ENCODE peak calls at places on chromosomes 1 and 21, in ten cellular contexts. One of them, this sample, is unnamed.

GRCh38 chr1:180228648-180229482 is 1.2 kb upstream of the LHX4 start:
- DNase-seq in activated CD8-positive, alpha-beta memory T cell treated with anti-CD3 and anti-CD28 coated beads, Interleukin-2, amount 50 U/mL, for 48 hours: no peak
- DNase-seq in HFFc6: no peak
- DNase-seq in ureter: no peak
- DNase-seq in SHP77: peak; percentile 46
- DNase-seq in brain pericyte: no peak
- DNase-seq in fibroblast of lung: no peak
- DNase-seq in activated CD4-positive, CD25-positive, alpha-beta regulatory T cell treated with anti-CD3 and anti-CD28 coated beads, Interleukin-2, amount 50 U/mL, for 16 hours: no peak
- DNase-seq in aorta: no peak
- DNase-seq in activated CD4-positive, alpha-beta T cell treated with anti-CD3 and anti-CD28 coated beads for 48 hours: peak; percentile 36
- DNase-seq in this sample: no peak

GRCh38 chr21:35244514-35244913 is 195.4 kb upstream of the RUNX1 start:
- DNase-seq in ureter: no peak
- DNase-seq in activated CD4-positive, CD25-positive, alpha-beta regulatory T cell treated with anti-CD3 and anti-CD28 coated beads, Interleukin-2, amount 50 U/mL, for 16 hours: no peak
- DNase-seq in aorta: no peak
- DNase-seq in HFFc6: no peak
- DNase-seq in SHP77: no peak
- DNase-seq in activated CD4-positive, alpha-beta T cell treated with anti-CD3 and anti-CD28 coated beads for 48 hours: no peak
- DNase-seq in activated CD8-positive, alpha-beta memory T cell treated with anti-CD3 and anti-CD28 coated beads, Interleukin-2, amount 50 U/mL, for 48 hours: no peak
- DNase-seq in brain pericyte: no peak
- DNase-seq in fibroblast of lung: peak; percentile 14
- DNase-seq in this sample: no peak

GRCh38 chr1:92883297-92883696 is 51.5 kb downstream of the RPL5 start:
- DNase-seq in brain pericyte: no peak
- DNase-seq in HFFc6: no peak
- DNase-seq in activated CD4-positive, CD25-positive, alpha-beta regulatory T cell treated with anti-CD3 and anti-CD28 coated beads, Interleukin-2, amount 50 U/mL, for 16 hours: no peak
- DNase-seq in aorta: no peak
- DNase-seq in fibroblast of lung: no peak
- DNase-seq in ureter: no peak
- DNase-seq in activated CD8-positive, alpha-beta memory T cell treated with anti-CD3 and anti-CD28 coated beads, Interleukin-2, amount 50 U/mL, for 48 hours: no peak
- DNase-seq in SHP77: no peak
- DNase-seq in activated CD4-positive, alpha-beta T cell treated with anti-CD3 and anti-CD28 coated beads for 48 hours: no peak
- DNase-seq in this sample: no peak

GRCh38 chr1:2845874-2846273 is 44.4 kb upstream of the TTC34 start:
- DNase-seq in SHP77: no peak
- DNase-seq in ureter: no peak
- DNase-seq in activated CD8-positive, alpha-beta memory T cell treated with anti-CD3 and anti-CD28 coated beads, Interleukin-2, amount 50 U/mL, for 48 hours: no peak
- DNase-seq in activated CD4-positive, CD25-positive, alpha-beta regulatory T cell treated with anti-CD3 and anti-CD28 coated beads, Interleukin-2, amount 50 U/mL, for 16 hours: no peak
- DNase-seq in aorta: peak; percentile 69
- DNase-seq in brain pericyte: no peak
- DNase-seq in HFFc6: no peak
- DNase-seq in fibroblast of lung: no peak
- DNase-seq in activated CD4-positive, alpha-beta T cell treated with anti-CD3 and anti-CD28 coated beads for 48 hours: no peak
- DNase-seq in this sample: no peak

GRCh38 chr1:231993968-231994455 is 367.4 kb downstream of the DISC1 start:
- DNase-seq in fibroblast of lung: no peak
- DNase-seq in brain pericyte: no peak
- DNase-seq in activated CD8-positive, alpha-beta memory T cell treated with anti-CD3 and anti-CD28 coated beads, Interleukin-2, amount 50 U/mL, for 48 hours: no peak
- DNase-seq in aorta: no peak
- DNase-seq in activated CD4-positive, alpha-beta T cell treated with anti-CD3 and anti-CD28 coated beads for 48 hours: no peak
- DNase-seq in HFFc6: no peak
- DNase-seq in ureter: no peak
- DNase-seq in activated CD4-positive, CD25-positive, alpha-beta regulatory T cell treated with anti-CD3 and anti-CD28 coated beads, Interleukin-2, amount 50 U/mL, for 16 hours: no peak
- DNase-seq in SHP77: no peak
- DNase-seq in this sample: no peak

GRCh38 chr1:27332536-27333281 is 9.1 kb upstream of the SYTL1 start:
- DNase-seq in SHP77: no peak
- DNase-seq in activated CD4-positive, alpha-beta T cell treated with anti-CD3 and anti-CD28 coated beads for 48 hours: peak; percentile 66
- DNase-seq in fibroblast of lung: no peak
- DNase-seq in HFFc6: no peak
- DNase-seq in ureter: no peak
- DNase-seq in brain pericyte: no peak
- DNase-seq in aorta: no peak
- DNase-seq in activated CD8-positive, alpha-beta memory T cell treated with anti-CD3 and anti-CD28 coated beads, Interleukin-2, amount 50 U/mL, for 48 hours: peak; percentile 82
- DNase-seq in activated CD4-positive, CD25-positive, alpha-beta regulatory T cell treated with anti-CD3 and anti-CD28 coated beads, Interleukin-2, amount 50 U/mL, for 16 hours: no peak
- DNase-seq in this sample: peak; percentile 72

GRCh38 chr1:244450597-244451538 is 841 bp downstream of the ADSS2 start:
- DNase-seq in brain pericyte: no peak
- DNase-seq in HFFc6: peak; percentile 70
- DNase-seq in ureter: peak; percentile 67
- DNase-seq in activated CD4-positive, CD25-positive, alpha-beta regulatory T cell treated with anti-CD3 and anti-CD28 coated beads, Interleukin-2, amount 50 U/mL, for 16 hours: peak; percentile 23
- DNase-seq in activated CD8-positive, alpha-beta memory T cell treated with anti-CD3 and anti-CD28 coated beads, Interleukin-2, amount 50 U/mL, for 48 hours: peak; percentile 81
- DNase-seq in fibroblast of lung: peak; percentile 77
- DNase-seq in SHP77: no peak
- DNase-seq in activated CD4-positive, alpha-beta T cell treated with anti-CD3 and anti-CD28 coated beads for 48 hours: peak; percentile 65
- DNase-seq in aorta: peak; percentile 68
- DNase-seq in this sample: peak; percentile 71

GRCh38 chr1:198774418-198774817 is 135.6 kb downstream of the PTPRC start:
- DNase-seq in activated CD4-positive, CD25-positive, alpha-beta regulatory T cell treated with anti-CD3 and anti-CD28 coated beads, Interleukin-2, amount 50 U/mL, for 16 hours: no peak
- DNase-seq in brain pericyte: no peak
- DNase-seq in HFFc6: no peak
- DNase-seq in SHP77: no peak
- DNase-seq in activated CD4-positive, alpha-beta T cell treated with anti-CD3 and anti-CD28 coated beads for 48 hours: no peak
- DNase-seq in fibroblast of lung: no peak
- DNase-seq in ureter: no peak
- DNase-seq in activated CD8-positive, alpha-beta memory T cell treated with anti-CD3 and anti-CD28 coated beads, Interleukin-2, amount 50 U/mL, for 48 hours: no peak
- DNase-seq in aorta: no peak
- DNase-seq in this sample: no peak

GRCh38 chr21:25911730-25912401 is 177.1 kb downstream of the GABPA start:
- DNase-seq in HFFc6: no peak
- DNase-seq in fibroblast of lung: peak; percentile 68
- DNase-seq in ureter: no peak
- DNase-seq in activated CD4-positive, CD25-positive, alpha-beta regulatory T cell treated with anti-CD3 and anti-CD28 coated beads, Interleukin-2, amount 50 U/mL, for 16 hours: no peak
- DNase-seq in SHP77: peak; percentile 28
- DNase-seq in aorta: no peak
- DNase-seq in activated CD8-positive, alpha-beta memory T cell treated with anti-CD3 and anti-CD28 coated beads, Interleukin-2, amount 50 U/mL, for 48 hours: no peak
- DNase-seq in brain pericyte: no peak
- DNase-seq in activated CD4-positive, alpha-beta T cell treated with anti-CD3 and anti-CD28 coated beads for 48 hours: no peak
- DNase-seq in this sample: no peak

GRCh38 chr1:193355179-193355578 is 168.8 kb upstream of the B3GALT2 start:
- DNase-seq in fibroblast of lung: no peak
- DNase-seq in activated CD4-positive, alpha-beta T cell treated with anti-CD3 and anti-CD28 coated beads for 48 hours: no peak
- DNase-seq in SHP77: peak; percentile 3
- DNase-seq in activated CD4-positive, CD25-positive, alpha-beta regulatory T cell treated with anti-CD3 and anti-CD28 coated beads, Interleukin-2, amount 50 U/mL, for 16 hours: no peak
- DNase-seq in HFFc6: peak; percentile 12
- DNase-seq in activated CD8-positive, alpha-beta memory T cell treated with anti-CD3 and anti-CD28 coated beads, Interleukin-2, amount 50 U/mL, for 48 hours: no peak
- DNase-seq in aorta: no peak
- DNase-seq in ureter: no peak
- DNase-seq in brain pericyte: no peak
- DNase-seq in this sample: no peak

GRCh38 chr1:97907886-97908285 is 12.9 kb downstream of the DPYD start:
- DNase-seq in fibroblast of lung: no peak
- DNase-seq in activated CD8-positive, alpha-beta memory T cell treated with anti-CD3 and anti-CD28 coated beads, Interleukin-2, amount 50 U/mL, for 48 hours: no peak
- DNase-seq in HFFc6: no peak
- DNase-seq in aorta: no peak
- DNase-seq in ureter: no peak
- DNase-seq in activated CD4-positive, CD25-positive, alpha-beta regulatory T cell treated with anti-CD3 and anti-CD28 coated beads, Interleukin-2, amount 50 U/mL, for 16 hours: no peak
- DNase-seq in brain pericyte: no peak
- DNase-seq in activated CD4-positive, alpha-beta T cell treated with anti-CD3 and anti-CD28 coated beads for 48 hours: no peak
- DNase-seq in SHP77: no peak
- DNase-seq in this sample: no peak

GRCh38 chr1:159936284-159936904 is 9.0 kb downstream of the IGSF9 start:
- DNase-seq in fibroblast of lung: peak; percentile 16
- DNase-seq in activated CD4-positive, CD25-positive, alpha-beta regulatory T cell treated with anti-CD3 and anti-CD28 coated beads, Interleukin-2, amount 50 U/mL, for 16 hours: peak; percentile 67
- DNase-seq in HFFc6: no peak
- DNase-seq in aorta: peak; percentile 86
- DNase-seq in SHP77: no peak
- DNase-seq in ureter: peak; percentile 82
- DNase-seq in brain pericyte: no peak
- DNase-seq in activated CD8-positive, alpha-beta memory T cell treated with anti-CD3 and anti-CD28 coated beads, Interleukin-2, amount 50 U/mL, for 48 hours: peak; percentile 99
- DNase-seq in activated CD4-positive, alpha-beta T cell treated with anti-CD3 and anti-CD28 coated beads for 48 hours: peak; percentile 90
- DNase-seq in this sample: peak; percentile 88

GRCh38 chr1:200130552-200130951 is 103.0 kb downstream of the NR5A2 start:
- DNase-seq in activated CD4-positive, alpha-beta T cell treated with anti-CD3 and anti-CD28 coated beads for 48 hours: no peak
- DNase-seq in brain pericyte: no peak
- DNase-seq in fibroblast of lung: peak; percentile 22
- DNase-seq in HFFc6: no peak
- DNase-seq in activated CD4-positive, CD25-positive, alpha-beta regulatory T cell treated with anti-CD3 and anti-CD28 coated beads, Interleukin-2, amount 50 U/mL, for 16 hours: no peak
- DNase-seq in SHP77: no peak
- DNase-seq in aorta: no peak
- DNase-seq in activated CD8-positive, alpha-beta memory T cell treated with anti-CD3 and anti-CD28 coated beads, Interleukin-2, amount 50 U/mL, for 48 hours: no peak
- DNase-seq in ureter: no peak
- DNase-seq in this sample: no peak

GRCh38 chr1:95113684-95114083 is 3.5 kb upstream of the TLCD4 start:
- DNase-seq in aorta: no peak
- DNase-seq in SHP77: no peak
- DNase-seq in activated CD4-positive, CD25-positive, alpha-beta regulatory T cell treated with anti-CD3 and anti-CD28 coated beads, Interleukin-2, amount 50 U/mL, for 16 hours: no peak
- DNase-seq in activated CD4-positive, alpha-beta T cell treated with anti-CD3 and anti-CD28 coated beads for 48 hours: no peak
- DNase-seq in activated CD8-positive, alpha-beta memory T cell treated with anti-CD3 and anti-CD28 coated beads, Interleukin-2, amount 50 U/mL, for 48 hours: no peak
- DNase-seq in ureter: no peak
- DNase-seq in HFFc6: no peak
- DNase-seq in brain pericyte: no peak
- DNase-seq in fibroblast of lung: no peak
- DNase-seq in this sample: no peak

GRCh38 chr1:30422251-30422650 is 301.1 kb downstream of the MATN1 start:
- DNase-seq in HFFc6: no peak
- DNase-seq in fibroblast of lung: no peak
- DNase-seq in activated CD4-positive, alpha-beta T cell treated with anti-CD3 and anti-CD28 coated beads for 48 hours: no peak
- DNase-seq in aorta: no peak
- DNase-seq in activated CD8-positive, alpha-beta memory T cell treated with anti-CD3 and anti-CD28 coated beads, Interleukin-2, amount 50 U/mL, for 48 hours: peak; percentile 39
- DNase-seq in ureter: peak; percentile 34
- DNase-seq in SHP77: no peak
- DNase-seq in brain pericyte: no peak
- DNase-seq in activated CD4-positive, CD25-positive, alpha-beta regulatory T cell treated with anti-CD3 and anti-CD28 coated beads, Interleukin-2, amount 50 U/mL, for 16 hours: no peak
- DNase-seq in this sample: no peak

GRCh38 chr1:151313501-151313900 is 13.7 kb downstream of the PI4KB start:
- DNase-seq in fibroblast of lung: no peak
- DNase-seq in SHP77: no peak
- DNase-seq in activated CD8-positive, alpha-beta memory T cell treated with anti-CD3 and anti-CD28 coated beads, Interleukin-2, amount 50 U/mL, for 48 hours: no peak
- DNase-seq in HFFc6: no peak
- DNase-seq in activated CD4-positive, alpha-beta T cell treated with anti-CD3 and anti-CD28 coated beads for 48 hours: no peak
- DNase-seq in brain pericyte: no peak
- DNase-seq in ureter: no peak
- DNase-seq in activated CD4-positive, CD25-positive, alpha-beta regulatory T cell treated with anti-CD3 and anti-CD28 coated beads, Interleukin-2, amount 50 U/mL, for 16 hours: no peak
- DNase-seq in aorta: no peak
- DNase-seq in this sample: no peak

GRCh38 chr1:31238986-31239613 is 587 bp downstream of the NKAIN1 start:
- DNase-seq in HFFc6: no peak
- DNase-seq in activated CD4-positive, alpha-beta T cell treated with anti-CD3 and anti-CD28 coated beads for 48 hours: peak; percentile 8
- DNase-seq in aorta: no peak
- DNase-seq in brain pericyte: no peak
- DNase-seq in activated CD8-positive, alpha-beta memory T cell treated with anti-CD3 and anti-CD28 coated beads, Interleukin-2, amount 50 U/mL, for 48 hours: no peak
- DNase-seq in fibroblast of lung: peak; percentile 22
- DNase-seq in activated CD4-positive, CD25-positive, alpha-beta regulatory T cell treated with anti-CD3 and anti-CD28 coated beads, Interleukin-2, amount 50 U/mL, for 16 hours: no peak
- DNase-seq in ureter: no peak
- DNase-seq in SHP77: no peak
- DNase-seq in this sample: no peak

GRCh38 chr1:8396083-8396911 is 78.4 kb downstream of the SLC45A1 start:
- DNase-seq in SHP77: no peak
- DNase-seq in HFFc6: peak; percentile 61
- DNase-seq in activated CD4-positive, CD25-positive, alpha-beta regulatory T cell treated with anti-CD3 and anti-CD28 coated beads, Interleukin-2, amount 50 U/mL, for 16 hours: no peak
- DNase-seq in ureter: no peak
- DNase-seq in fibroblast of lung: peak; percentile 87
- DNase-seq in aorta: no peak
- DNase-seq in activated CD4-positive, alpha-beta T cell treated with anti-CD3 and anti-CD28 coated beads for 48 hours: no peak
- DNase-seq in brain pericyte: no peak
- DNase-seq in activated CD8-positive, alpha-beta memory T cell treated with anti-CD3 and anti-CD28 coated beads, Interleukin-2, amount 50 U/mL, for 48 hours: peak; percentile 34
- DNase-seq in this sample: no peak

GRCh38 chr1:228453022-228453560 is 34.1 kb upstream of the RNF187 start:
- DNase-seq in aorta: no peak
- DNase-seq in activated CD8-positive, alpha-beta memory T cell treated with anti-CD3 and anti-CD28 coated beads, Interleukin-2, amount 50 U/mL, for 48 hours: no peak
- DNase-seq in SHP77: no peak
- DNase-seq in activated CD4-positive, CD25-positive, alpha-beta regulatory T cell treated with anti-CD3 and anti-CD28 coated beads, Interleukin-2, amount 50 U/mL, for 16 hours: no peak
- DNase-seq in fibroblast of lung: no peak
- DNase-seq in brain pericyte: no peak
- DNase-seq in HFFc6: no peak
- DNase-seq in activated CD4-positive, alpha-beta T cell treated with anti-CD3 and anti-CD28 coated beads for 48 hours: no peak
- DNase-seq in ureter: no peak
- DNase-seq in this sample: no peak

GRCh38 chr1:7366286-7366954 is 404.7 kb upstream of the VAMP3 start:
- DNase-seq in HFFc6: no peak
- DNase-seq in aorta: peak; percentile 12
- DNase-seq in activated CD8-positive, alpha-beta memory T cell treated with anti-CD3 and anti-CD28 coated beads, Interleukin-2, amount 50 U/mL, for 48 hours: no peak
- DNase-seq in ureter: no peak
- DNase-seq in fibroblast of lung: no peak
- DNase-seq in activated CD4-positive, alpha-beta T cell treated with anti-CD3 and anti-CD28 coated beads for 48 hours: no peak
- DNase-seq in SHP77: peak; percentile 77
- DNase-seq in activated CD4-positive, CD25-positive, alpha-beta regulatory T cell treated with anti-CD3 and anti-CD28 coated beads, Interleukin-2, amount 50 U/mL, for 16 hours: no peak
- DNase-seq in brain pericyte: peak; percentile 80
- DNase-seq in this sample: no peak

GRCh38 chr1:91080650-91081049 is 58.8 kb upstream of the ZNF644 start:
- DNase-seq in activated CD4-positive, CD25-positive, alpha-beta regulatory T cell treated with anti-CD3 and anti-CD28 coated beads, Interleukin-2, amount 50 U/mL, for 16 hours: no peak
- DNase-seq in ureter: no peak
- DNase-seq in activated CD4-positive, alpha-beta T cell treated with anti-CD3 and anti-CD28 coated beads for 48 hours: no peak
- DNase-seq in brain pericyte: no peak
- DNase-seq in SHP77: no peak
- DNase-seq in HFFc6: peak; percentile 22
- DNase-seq in fibroblast of lung: no peak
- DNase-seq in activated CD8-positive, alpha-beta memory T cell treated with anti-CD3 and anti-CD28 coated beads, Interleukin-2, amount 50 U/mL, for 48 hours: no peak
- DNase-seq in aorta: no peak
- DNase-seq in this sample: no peak

GRCh38 chr21:37749132-37749531 is 167.1 kb downstream of the KCNJ6 start:
- DNase-seq in ureter: peak; percentile 70
- DNase-seq in HFFc6: no peak
- DNase-seq in SHP77: no peak
- DNase-seq in fibroblast of lung: no peak
- DNase-seq in brain pericyte: no peak
- DNase-seq in aorta: no peak
- DNase-seq in activated CD8-positive, alpha-beta memory T cell treated with anti-CD3 and anti-CD28 coated beads, Interleukin-2, amount 50 U/mL, for 48 hours: no peak
- DNase-seq in activated CD4-positive, CD25-positive, alpha-beta regulatory T cell treated with anti-CD3 and anti-CD28 coated beads, Interleukin-2, amount 50 U/mL, for 16 hours: no peak
- DNase-seq in activated CD4-positive, alpha-beta T cell treated with anti-CD3 and anti-CD28 coated beads for 48 hours: no peak
- DNase-seq in this sample: no peak

GRCh38 chr1:92503043-92503925 is 16.6 kb upstream of the GFI1 start:
- DNase-seq in ureter: no peak
- DNase-seq in HFFc6: no peak
- DNase-seq in fibroblast of lung: no peak
- DNase-seq in activated CD8-positive, alpha-beta memory T cell treated with anti-CD3 and anti-CD28 coated beads, Interleukin-2, amount 50 U/mL, for 48 hours: no peak
- DNase-seq in SHP77: no peak
- DNase-seq in brain pericyte: no peak
- DNase-seq in aorta: no peak
- DNase-seq in activated CD4-positive, CD25-positive, alpha-beta regulatory T cell treated with anti-CD3 and anti-CD28 coated beads, Interleukin-2, amount 50 U/mL, for 16 hours: no peak
- DNase-seq in activated CD4-positive, alpha-beta T cell treated with anti-CD3 and anti-CD28 coated beads for 48 hours: no peak
- DNase-seq in this sample: no peak

This sample was measured in stimulated activated naive CD8-positive, alpha-beta T cell treated with anti-CD3 and anti-CD28 coated beads, Interleukin-15, Interleukin-2, amounts not matched to agents 100 U/mL and 50 U/mL, for 24 hours.